ENCODE peak calls at places on chromosomes 6 and 20, in seven cellular contexts. C is endothelial cell of umbilical vein; F is CD8-positive, alpha-beta T cell; B is sigmoid colon; K is ovary; N is breast epithelium; V is testis. Z is an unnamed sample.

GRCh38 chr6:31568537-31568961 is 3.5 kb upstream of the LTA start:
- DNase-seq in V (no peak), B (no peak), F (peak), N (no peak), K (no peak), C (no peak), Z (no peak)

GRCh38 chr20:62592506-62593177 is 49.7 kb upstream of the SLCO4A1 start:
- DNase-seq in B (no peak), F (no peak), C (no peak), V (no peak), N (no peak), K (no peak), Z (no peak)

GRCh38 chr6:100846276-100846675 is 34.9 kb downstream of the ASCC3 start:
- DNase-seq in N (no peak), V (no peak), B (no peak), C (no peak), K (no peak), F (no peak), Z (no peak)

GRCh38 chr6:101883398-101883975 is 490.0 kb downstream of the GRIK2 start:
- DNase-seq in K (no peak), B (no peak), F (no peak), C (no peak), N (no peak), V (no peak), Z (peak)

GRCh38 chr6:7106215-7106751 is 1.5 kb upstream of the RREB1 start:
- DNase-seq in K (no peak), C (no peak), V (no peak), F (no peak), N (no peak), B (no peak), Z (peak)

GRCh38 chr20:45685896-45686295 is 15.9 kb upstream of the WFDC11 start:
- DNase-seq in V (peak), F (no peak), K (no peak), B (no peak), C (no peak), N (no peak), Z (peak)

GRCh38 chr6:164273491-164273890 is 859.0 kb downstream of the QKI start:
- DNase-seq in F (no peak), V (no peak), B (no peak), C (no peak), K (no peak), N (no peak), Z (no peak)

GRCh38 chr6:128580224-128581110 is 60.1 kb upstream of the PTPRK start:
- DNase-seq in B (no peak), V (no peak), F (no peak), K (no peak), N (no peak), C (no peak), Z (no peak)

GRCh38 chr6:793261-793660 is 100.3 kb upstream of the EXOC2 start:
- DNase-seq in K (no peak), C (no peak), F (no peak), B (no peak), N (no peak), V (no peak), Z (no peak)

GRCh38 chr6:152070556-152070955 is 263.1 kb downstream of the ESR1 start:
- DNase-seq in N (no peak), K (no peak), V (no peak), B (no peak), F (no peak), C (no peak), Z (no peak)

GRCh38 chr20:49276895-49277785 is 717 bp downstream of the ZNFX1 start:
- DNase-seq in C (no peak), B (peak), K (peak), V (peak), N (peak), F (peak), Z (no peak)

GRCh38 chr20:57680131-57680716 is 29.6 kb downstream of the PMEPA1 start:
- DNase-seq in F (no peak), V (no peak), C (no peak), K (no peak), N (no peak), B (no peak), Z (no peak)

GRCh38 chr20:63886921-63887320 is 8.0 kb upstream of the DNAJC5 start:
- DNase-seq in V (no peak), F (no peak), C (no peak), N (no peak), B (no peak), K (no peak), Z (no peak)

GRCh38 chr6:38212579-38212978 is 393.1 kb downstream of the ZFAND3 start:
- DNase-seq in F (no peak), B (no peak), V (no peak), K (peak), C (peak), N (no peak), Z (no peak)

GRCh38 chr20:62501801-62502495 is 26.2 kb upstream of the GATA5 start:
- DNase-seq in N (no peak), B (no peak), F (peak), C (peak), K (no peak), V (no peak), Z (peak)

GRCh38 chr6:37123957-37124729 is 45.8 kb upstream of the PIM1 start:
- DNase-seq in B (no peak), N (no peak), V (no peak), K (no peak), F (no peak), C (no peak), Z (no peak)

GRCh38 chr6:108643184-108643583 is 82.5 kb downstream of the FOXO3 start:
- DNase-seq in C (no peak), F (no peak), V (no peak), B (no peak), N (no peak), K (no peak), Z (no peak)

GRCh38 chr6:71419954-71420692 is 131.5 kb downstream of the OGFRL1 start:
- DNase-seq in B (peak), V (peak), K (peak), F (no peak), C (peak), N (peak), Z (no peak)

GRCh38 chr20:46832555-46832954 is 62.1 kb upstream of the EYA2 start:
- DNase-seq in K (no peak), V (no peak), N (no peak), F (no peak), B (no peak), C (no peak), Z (no peak)

GRCh38 chr20:46828471-46828870 is 66.2 kb upstream of the EYA2 start:
- DNase-seq in V (no peak), K (no peak), C (no peak), N (no peak), B (no peak), F (no peak), Z (peak)

GRCh38 chr20:46833360-46833759 is 61.3 kb upstream of the EYA2 start:
- DNase-seq in K (no peak), N (no peak), B (no peak), C (no peak), V (no peak), F (no peak), Z (no peak)

GRCh38 chr20:46830886-46831632 is 63.6 kb upstream of the EYA2 start:
- DNase-seq in V (no peak), F (no peak), B (no peak), N (no peak), K (no peak), C (no peak), Z (no peak)

GRCh38 chr20:46831633-46832011 is 63.0 kb upstream of the EYA2 start:
- DNase-seq in V (no peak), N (no peak), F (no peak), C (no peak), B (no peak), K (no peak), Z (no peak)
- H3K27ac ChIP-seq in V (no peak), N (no peak), F (no peak), C (no peak), B (no peak), K (no peak), Z (no peak)

GRCh38 chr6:170575250-170575649 is 9.2 kb downstream of the PDCD2 start:
- DNase-seq in F (no peak), K (no peak), C (peak), N (no peak), B (no peak), V (no peak), Z (peak)
- TF ChIP-seq CTCF in F (no peak), K (no peak), C (no peak), N (no peak), B (no peak), V (no peak), Z (peak)

DNA sequence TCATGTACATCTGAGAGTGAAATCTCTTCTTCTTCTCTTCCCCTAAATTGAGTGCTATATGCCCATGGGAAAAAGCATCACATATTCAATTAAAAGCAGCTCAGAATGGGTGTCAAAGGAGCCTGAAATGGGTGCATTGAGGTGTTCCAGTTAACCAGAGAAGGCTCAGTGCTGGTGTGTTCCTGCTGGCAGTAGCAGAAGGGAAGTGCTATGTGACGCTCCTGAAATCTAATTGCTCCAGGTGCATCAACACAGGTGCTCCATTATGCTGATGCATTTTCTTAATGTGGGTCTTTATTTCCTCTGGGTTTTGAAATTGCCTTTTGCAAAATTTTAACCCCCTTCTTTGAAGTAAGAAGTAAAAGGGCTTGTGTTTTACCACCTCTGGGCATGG is 17.9 kb downstream of the SLC22A2 start:
- DNase-seq in K (no peak), V (no peak), N (no peak), C (no peak), B (no peak), F (no peak), Z (no peak)
- H3K4me3 ChIP-seq in K (no peak), V (no peak), N (no peak), C (no peak), B (no peak), F (no peak), Z (no peak)

GRCh38 chr6:14763616-14764015 is 482.3 kb upstream of the JARID2 start:
- DNase-seq in K (no peak), F (no peak), V (no peak), B (no peak), C (no peak), N (no peak), Z (no peak)
- H3K27ac ChIP-seq in K (no peak), F (no peak), V (no peak), B (no peak), C (no peak), N (no peak), Z (no peak)

GRCh38 chr20:50482396-50482890 is 27.7 kb upstream of the PTPN1 start:
- DNase-seq in V (no peak), K (no peak), B (no peak), N (no peak), C (no peak), F (no peak), Z (no peak)

GRCh38 chr20:50487397-50487796 is 22.8 kb upstream of the PTPN1 start:
- DNase-seq in C (no peak), F (no peak), V (no peak), B (no peak), K (no peak), N (no peak), Z (no peak)

GRCh38 chr20:50481741-50482140 is 28.4 kb upstream of the PTPN1 start:
- DNase-seq in C (no peak), K (no peak), V (no peak), N (no peak), F (no peak), B (no peak), Z (no peak)

GRCh38 chr20:50488236-50488806 is 21.9 kb upstream of the PTPN1 start:
- DNase-seq in C (no peak), B (no peak), N (no peak), F (no peak), V (no peak), K (no peak), Z (no peak)

DNA sequence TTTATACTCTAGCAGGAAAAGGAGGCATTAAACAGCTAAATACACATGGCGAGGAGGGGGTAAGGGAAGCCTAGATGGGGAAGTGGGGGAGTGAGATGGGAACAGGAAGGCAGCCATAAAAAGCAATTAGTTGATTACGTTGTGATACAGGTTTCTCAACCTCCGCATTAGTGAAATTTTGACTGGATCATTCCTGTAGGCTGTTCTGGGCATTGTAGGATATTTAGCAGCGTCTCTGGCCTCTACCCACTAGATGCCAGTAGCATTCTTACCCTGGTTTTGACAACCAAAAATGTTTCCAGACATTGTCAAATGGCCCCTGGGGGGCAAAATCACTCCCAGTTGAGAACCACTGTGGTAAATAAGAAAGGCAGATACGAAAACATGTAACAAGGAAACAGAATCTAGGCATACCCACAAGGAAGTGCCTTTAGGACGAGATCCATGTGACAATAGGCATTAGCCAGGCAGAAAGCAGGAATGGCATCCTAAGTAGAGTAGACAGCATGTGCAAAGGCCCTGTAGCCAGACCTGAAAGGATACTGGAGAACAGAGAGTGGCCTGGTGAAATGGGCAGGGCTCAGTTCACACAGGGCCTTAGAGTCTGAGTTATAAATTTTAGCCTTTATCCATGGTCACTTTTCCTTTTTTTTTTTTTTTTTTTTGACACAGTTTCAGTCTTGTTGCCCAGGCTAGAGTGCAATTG is 25.8 kb upstream of the PTPN1 start:
- DNase-seq in K (no peak), N (no peak), F (no peak), C (no peak), B (no peak), V (no peak), Z (no peak)
- TF ChIP-seq CTCF in K (no peak), N (no peak), F (no peak), C (no peak), B (no peak), V (no peak), Z (peak)

GRCh38 chr6:155170519-155170918 is 93.3 kb upstream of the CLDN20 start:
- DNase-seq in V (no peak), N (no peak), F (no peak), B (no peak), K (no peak), C (no peak), Z (no peak)

GRCh38 chr6:155171747-155172191 is 92.0 kb upstream of the CLDN20 start:
- DNase-seq in K (no peak), N (no peak), C (peak), B (no peak), V (no peak), F (no peak), Z (peak)

GRCh38 chr6:155174576-155175174 is 89.1 kb upstream of the CLDN20 start:
- DNase-seq in B (peak), V (peak), C (peak), K (no peak), N (no peak), F (peak), Z (peak)

DNA sequence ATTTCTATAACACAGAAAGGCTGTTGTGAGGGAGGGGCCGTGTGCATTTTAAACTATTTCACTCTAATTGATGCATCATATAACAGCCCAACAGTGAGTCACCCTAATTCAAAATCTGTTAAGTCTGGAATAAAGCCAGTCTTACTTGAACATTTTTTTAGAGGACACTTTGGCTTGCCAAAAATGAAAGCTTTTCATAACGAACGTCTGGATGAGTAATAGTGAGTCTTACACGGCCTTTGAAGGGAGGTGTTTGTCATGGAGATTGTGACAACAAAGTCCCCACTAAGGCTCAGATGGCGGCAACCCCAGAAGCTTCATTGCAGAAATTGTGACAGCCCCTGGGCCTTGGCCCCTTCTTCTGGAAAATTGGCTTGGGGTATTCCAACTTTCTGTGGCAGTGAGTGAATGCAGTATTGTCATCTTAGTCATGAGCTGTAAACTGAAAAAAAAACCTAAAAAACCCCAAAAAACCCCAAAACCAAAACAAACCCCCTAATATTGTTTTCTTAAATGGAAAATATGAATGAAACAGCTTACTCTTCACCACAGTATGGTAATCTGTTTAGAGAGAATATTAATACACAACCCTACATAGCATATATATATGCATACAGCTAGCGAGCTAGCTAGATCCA is 92.6 kb upstream of the CLDN20 start:
- DNase-seq in F (peak), B (peak), C (peak), N (no peak), V (no peak), K (no peak), Z (peak)
- H3K4me3 ChIP-seq in F (no peak), B (no peak), C (peak), N (no peak), V (no peak), K (no peak), Z (peak)

DNA sequence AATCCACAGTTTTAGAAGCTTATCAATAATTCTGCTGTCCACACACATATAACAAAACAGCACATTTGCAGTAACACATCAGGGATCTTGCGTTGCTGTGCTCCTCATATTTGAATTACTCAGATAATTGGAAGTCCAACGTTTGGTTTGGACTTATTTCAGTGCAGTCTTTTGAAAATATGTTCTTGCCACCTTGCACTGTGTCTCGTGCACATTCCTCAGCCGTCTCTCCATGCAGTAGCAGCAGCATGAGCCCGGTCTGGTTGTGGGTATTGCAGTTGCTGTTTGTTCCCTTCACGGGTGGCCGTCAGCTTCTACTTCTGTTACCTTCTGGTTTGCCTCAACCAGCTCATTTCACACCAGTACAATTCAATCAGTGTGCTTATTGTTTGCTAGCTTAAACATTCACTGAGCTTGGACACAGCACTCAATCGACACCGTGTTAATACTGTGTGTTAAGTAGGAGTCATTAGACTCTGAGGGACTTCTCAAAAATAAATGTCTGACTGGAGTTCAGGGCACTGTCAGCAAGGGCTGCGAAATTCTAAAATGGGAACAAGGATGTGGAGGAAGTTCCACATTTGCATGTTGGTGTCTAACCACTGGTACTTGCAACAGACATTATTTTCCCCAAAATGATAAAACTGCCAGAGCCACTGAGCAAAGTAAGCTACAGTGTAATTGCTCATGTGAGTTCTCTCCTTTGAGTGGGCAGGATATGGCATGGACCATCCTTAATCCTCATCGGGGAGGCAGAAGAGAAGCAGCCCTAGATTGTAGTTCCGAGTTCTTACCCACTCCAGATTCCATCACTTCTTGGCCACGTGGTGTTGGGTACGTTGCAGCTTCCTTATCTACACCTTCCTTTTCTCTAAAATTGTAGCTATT is 215.7 kb downstream of the SLC24A3 start:
- DNase-seq in V (no peak), K (no peak), C (no peak), F (no peak), B (no peak), N (no peak), Z (no peak)
- H3K27ac ChIP-seq in V (no peak), K (no peak), C (no peak), F (no peak), B (peak), N (peak), Z (no peak)

GRCh38 chr6:169959129-169960002 is 207.9 kb downstream of the ERMARD start:
- DNase-seq in F (peak), C (peak), N (peak), K (peak), V (no peak), B (peak), Z (no peak)
- TF ChIP-seq CTCF in F (peak), C (no peak), N (no peak), K (no peak), V (no peak), B (no peak), Z (no peak)

GRCh38 chr20:15627089-15627488 is 946.2 kb downstream of the KIF16B start:
- DNase-seq in C (no peak), V (no peak), K (no peak), B (no peak), N (no peak), F (no peak), Z (no peak)
- H3K4me3 ChIP-seq in C (no peak), V (no peak), K (no peak), B (no peak), N (no peak), F (no peak), Z (no peak)

GRCh38 chr6:89145461-89145961 is 344 bp upstream of the PM20D2 start:
- DNase-seq in N (no peak), F (peak), C (peak), V (peak), K (no peak), B (no peak), Z (no peak)
- H3K27ac ChIP-seq in N (peak), F (peak), C (peak), V (no peak), K (peak), B (peak), Z (no peak)

Z was measured in brain microvascular endothelial cell.